ENCODE peak calls at places on chromosomes 6 and 20, in ten cellular contexts. Y is WERI-Rb-1; A is cardiac muscle cell; X is heart right ventricle; R is tibial nerve; U is IMR-90; T is uterus; L is spleen; I is CD8-positive, alpha-beta T cell; K is PC-9. F is an unnamed sample.

GRCh38 chr6:84568971-84569370 is 195.4 kb downstream of the TBX18 start:
- DNase-seq in I (no peak), X (no peak), U (peak), T (no peak), Y (no peak), A (peak), L (no peak), R (no peak), K (no peak), F (no peak)

GRCh38 chr6:73648166-73648565 is 5.6 kb downstream of the SLC17A5 start:
- DNase-seq in Y (no peak), U (peak), K (no peak), T (no peak), A (no peak), I (no peak), L (no peak), R (no peak), X (no peak), F (no peak)

GRCh38 chr6:85357651-85358050 is 92.2 kb upstream of the NT5E start:
- DNase-seq in A (no peak), R (no peak), K (no peak), T (no peak), U (no peak), Y (no peak), I (no peak), X (no peak), L (no peak), F (no peak)

GRCh38 chr20:17365831-17366230 is 139.0 kb downstream of the PCSK2 start:
- DNase-seq in Y (no peak), A (no peak), I (no peak), T (no peak), U (no peak), X (no peak), K (no peak), L (no peak), R (no peak), F (no peak)

GRCh38 chr20:58017237-58017969 is 211.1 kb downstream of the ANKRD60 start:
- DNase-seq in T (no peak), Y (no peak), A (no peak), K (peak), I (no peak), R (no peak), U (peak), X (no peak), L (peak), F (no peak)

GRCh38 chr6:56542367-56543331 is 100.0 kb downstream of the DST start:
- DNase-seq in R (peak), U (peak), A (peak), Y (peak), K (peak), X (peak), T (peak), I (peak), L (peak), F (peak)

GRCh38 chr20:25280574-25281535 is 33.0 kb downstream of the PYGB start:
- DNase-seq in I (no peak), X (peak), R (no peak), A (no peak), U (no peak), Y (peak), T (peak), L (peak), K (no peak), F (peak)

GRCh38 chr6:108690326-108691000 is 129.7 kb downstream of the FOXO3 start:
- DNase-seq in Y (no peak), A (peak), T (no peak), K (no peak), I (no peak), L (no peak), U (peak), R (no peak), X (no peak), F (no peak)

GRCh38 chr6:54074591-54075195 is 36.5 kb upstream of the MLIP start:
- DNase-seq in I (no peak), U (no peak), L (no peak), X (peak), T (no peak), K (no peak), Y (no peak), R (no peak), A (peak), F (no peak)

GRCh38 chr20:45044084-45044573 is 56.8 kb downstream of the KCNS1 start:
- DNase-seq in A (peak), R (peak), X (peak), L (no peak), Y (peak), U (peak), K (peak), I (no peak), T (no peak), F (no peak)

GRCh38 chr6:121630716-121631115 is 195.3 kb downstream of the GJA1 start:
- DNase-seq in R (no peak), Y (no peak), I (no peak), U (no peak), K (no peak), L (no peak), A (no peak), T (no peak), X (no peak), F (no peak)

GRCh38 chr20:5696011-5696559 is 54.1 kb upstream of the SHLD1 start:
- DNase-seq in U (peak), I (no peak), X (no peak), K (no peak), T (no peak), R (no peak), A (peak), L (no peak), Y (no peak), F (peak)

GRCh38 chr6:163782436-163783003 is 368.0 kb downstream of the QKI start:
- DNase-seq in T (no peak), K (no peak), A (no peak), Y (no peak), X (no peak), L (no peak), U (no peak), R (no peak), I (no peak), F (no peak)

GRCh38 chr6:105592329-105592728 is 189.4 kb upstream of the PREP start:
- DNase-seq in A (no peak), K (peak), R (no peak), X (no peak), Y (no peak), U (peak), L (no peak), I (no peak), T (peak), F (no peak)

GRCh38 chr6:26351544-26351953 is 13.4 kb upstream of the BTN3A2 start:
- DNase-seq in I (no peak), U (peak), R (no peak), L (no peak), K (peak), X (no peak), T (no peak), Y (peak), A (peak), F (no peak)

GRCh38 chr6:128039542-128039941 is 138.7 kb upstream of the THEMIS start:
- DNase-seq in A (no peak), U (no peak), T (no peak), X (no peak), K (no peak), Y (no peak), I (no peak), L (no peak), R (no peak), F (no peak)

GRCh38 chr20:15122613-15123012 is 785.2 kb upstream of the FLRT3 start:
- DNase-seq in I (no peak), L (no peak), A (no peak), K (no peak), U (no peak), T (no peak), R (no peak), Y (no peak), X (no peak), F (no peak)

GRCh38 chr6:151765444-151765886 is 42.0 kb upstream of the ESR1 start:
- DNase-seq in X (peak), U (peak), A (peak), L (no peak), K (peak), T (peak), R (peak), Y (peak), I (no peak), F (no peak)

GRCh38 chr6:147156218-147156617 is 48.0 kb upstream of the STXBP5 start:
- DNase-seq in I (no peak), Y (no peak), A (no peak), L (no peak), R (no peak), U (no peak), X (no peak), T (no peak), K (no peak), F (no peak)

GRCh38 chr20:14142171-14142570 is 146.9 kb downstream of the MACROD2 start:
- DNase-seq in I (no peak), U (peak), A (peak), T (no peak), L (no peak), K (peak), Y (peak), X (peak), R (peak), F (no peak)

GRCh38 chr20:35952480-35953410 is 1.6 kb downstream of the SCAND1 start:
- DNase-seq in I (no peak), T (no peak), L (no peak), Y (no peak), R (no peak), X (no peak), A (peak), U (peak), K (peak), F (no peak)

GRCh38 chr20:40980106-40980827 is 48.4 kb upstream of the TOP1 start:
- DNase-seq in A (no peak), I (no peak), Y (no peak), X (no peak), K (no peak), U (no peak), R (no peak), T (no peak), L (no peak), F (no peak)

GRCh38 chr6:145699462-145699861 is 35.9 kb downstream of the EPM2A start:
- DNase-seq in T (no peak), R (no peak), I (no peak), L (no peak), K (no peak), X (no peak), U (peak), A (peak), Y (no peak), F (no peak)

GRCh38 chr6:27866370-27867050 is 45.7 kb downstream of the OR2B2 start:
- DNase-seq in U (peak), L (no peak), R (no peak), K (peak), I (peak), T (no peak), X (no peak), A (peak), Y (no peak), F (no peak)

GRCh38 chr20:44621325-44621724 is 30.2 kb downstream of the ADA start:
- DNase-seq in I (no peak), X (no peak), A (no peak), U (no peak), Y (no peak), T (no peak), L (no peak), K (no peak), R (no peak), F (no peak)

GRCh38 chr20:4102381-4102780 is 87.0 kb upstream of the RNF24 start:
- DNase-seq in Y (no peak), I (no peak), T (no peak), K (no peak), U (peak), A (no peak), R (no peak), X (no peak), L (no peak), F (no peak)

GRCh38 chr6:25250878-25251277 is 28.3 kb upstream of the CARMIL1 start:
- DNase-seq in A (no peak), R (no peak), Y (no peak), T (no peak), X (no peak), K (peak), L (no peak), I (no peak), U (peak), F (no peak)

GRCh38 chr6:151647871-151648639 is 154.2 kb downstream of the CCDC170 start:
- DNase-seq in A (peak), L (no peak), U (no peak), I (no peak), K (no peak), X (no peak), Y (peak), R (no peak), T (no peak), F (no peak)

GRCh38 chr6:117482240-117483003 is at the start of gene DCBLD1:
- DNase-seq in K (peak), R (no peak), L (peak), A (peak), Y (peak), I (peak), X (peak), T (peak), U (peak), F (peak)

GRCh38 chr6:142374965-142375733 is 73.3 kb downstream of the ADGRG6 start:
- DNase-seq in A (peak), U (peak), T (no peak), R (no peak), L (no peak), Y (no peak), K (peak), X (no peak), I (no peak), F (no peak)

GRCh38 chr6:156544046-156544445 is 233.1 kb upstream of the ARID1B start:
- DNase-seq in U (no peak), I (no peak), Y (no peak), R (no peak), T (no peak), L (no peak), X (no peak), K (no peak), A (no peak), F (no peak)

GRCh38 chr20:3067139-3068009 is 4.0 kb upstream of the OXT start:
- DNase-seq in U (no peak), R (no peak), K (peak), X (no peak), I (no peak), L (peak), A (no peak), Y (no peak), T (no peak), F (no peak)

GRCh38 chr6:107419747-107420146 is 39.6 kb downstream of the PDSS2 start:
- DNase-seq in X (no peak), U (no peak), Y (no peak), T (no peak), L (no peak), K (no peak), I (no peak), A (peak), R (no peak), F (no peak)

GRCh38 chr6:26197736-26198625 is 110.8 kb downstream of the HFE start:
- DNase-seq in A (peak), Y (no peak), R (no peak), U (peak), K (peak), I (peak), L (peak), T (no peak), X (no peak), F (no peak)

GRCh38 chr6:157682856-157683481 is 140.1 kb upstream of the SNX9 start:
- DNase-seq in Y (no peak), I (no peak), L (no peak), X (no peak), U (peak), K (no peak), R (no peak), T (peak), A (peak), F (no peak)

GRCh38 chr6:135183532-135184440 is 2.7 kb downstream of the MYB start:
- DNase-seq in I (peak), K (peak), X (no peak), L (peak), Y (peak), U (peak), A (peak), T (peak), R (no peak), F (peak)
- TF ChIP-seq CTCF in I (peak), K (peak), X (no peak), L (peak), Y (peak), U (peak), A (peak), T (peak), R (no peak), F (peak)

GRCh38 chr6:42783177-42783875 is 1.5 kb downstream of the BICRAL start:
- DNase-seq in U (peak), Y (peak), X (peak), T (peak), L (peak), A (peak), K (peak), R (peak), I (peak), F (peak)

GRCh38 chr6:42781811-42782688 is at the start of gene BICRAL:
- DNase-seq in L (peak), K (peak), A (peak), I (peak), R (peak), T (peak), Y (peak), U (peak), X (peak), F (peak)

GRCh38 chr6:42782689-42783176 is 881 bp downstream of the BICRAL start:
- DNase-seq in T (peak), Y (peak), R (peak), A (peak), X (peak), U (peak), K (peak), I (peak), L (peak), F (peak)

GRCh38 chr6:42779521-42779920 is 2.3 kb upstream of the BICRAL start:
- DNase-seq in U (no peak), A (no peak), R (no peak), Y (no peak), K (no peak), L (no peak), T (no peak), I (no peak), X (no peak), F (no peak)

GRCh38 chr6:42781546-42781810 is 374 bp upstream of the BICRAL start:
- DNase-seq in Y (no peak), X (no peak), U (peak), A (no peak), R (no peak), L (no peak), K (no peak), I (no peak), T (no peak), F (no peak)
- H3K27ac ChIP-seq in Y (peak), X (peak), U (peak), A (peak), R (peak), L (peak), K (peak), I (peak), T (peak), F (peak)

GRCh38 chr6:1312444-1313363 is 806 bp downstream of the FOXQ1 start:
- DNase-seq in U (no peak), R (no peak), I (no peak), X (no peak), A (no peak), L (no peak), Y (peak), K (peak), T (no peak), F (no peak)
- H3K4me3 ChIP-seq in U (peak), R (peak), I (no peak), X (peak), A (peak), L (peak), Y (peak), K (peak), T (no peak), F (peak)

GRCh38 chr6:30364591-30364990 is 19.6 kb downstream of the RPP21 start:
- DNase-seq in Y (peak), X (no peak), T (no peak), I (no peak), R (no peak), L (no peak), A (no peak), K (no peak), U (no peak), F (no peak)
- TF ChIP-seq CTCF in Y (peak), X (no peak), T (no peak), I (no peak), R (no peak), L (no peak), A (no peak), K (peak), U (no peak), F (no peak)

GRCh38 chr6:129476810-129477209 is 233.2 kb downstream of the ARHGAP18 start:
- DNase-seq in X (no peak), A (no peak), R (no peak), I (no peak), U (no peak), K (no peak), T (no peak), L (no peak), Y (no peak), F (no peak)
- H3K27ac ChIP-seq in X (no peak), A (no peak), R (no peak), I (no peak), U (no peak), K (no peak), T (no peak), L (no peak), Y (no peak), F (no peak)

DNA sequence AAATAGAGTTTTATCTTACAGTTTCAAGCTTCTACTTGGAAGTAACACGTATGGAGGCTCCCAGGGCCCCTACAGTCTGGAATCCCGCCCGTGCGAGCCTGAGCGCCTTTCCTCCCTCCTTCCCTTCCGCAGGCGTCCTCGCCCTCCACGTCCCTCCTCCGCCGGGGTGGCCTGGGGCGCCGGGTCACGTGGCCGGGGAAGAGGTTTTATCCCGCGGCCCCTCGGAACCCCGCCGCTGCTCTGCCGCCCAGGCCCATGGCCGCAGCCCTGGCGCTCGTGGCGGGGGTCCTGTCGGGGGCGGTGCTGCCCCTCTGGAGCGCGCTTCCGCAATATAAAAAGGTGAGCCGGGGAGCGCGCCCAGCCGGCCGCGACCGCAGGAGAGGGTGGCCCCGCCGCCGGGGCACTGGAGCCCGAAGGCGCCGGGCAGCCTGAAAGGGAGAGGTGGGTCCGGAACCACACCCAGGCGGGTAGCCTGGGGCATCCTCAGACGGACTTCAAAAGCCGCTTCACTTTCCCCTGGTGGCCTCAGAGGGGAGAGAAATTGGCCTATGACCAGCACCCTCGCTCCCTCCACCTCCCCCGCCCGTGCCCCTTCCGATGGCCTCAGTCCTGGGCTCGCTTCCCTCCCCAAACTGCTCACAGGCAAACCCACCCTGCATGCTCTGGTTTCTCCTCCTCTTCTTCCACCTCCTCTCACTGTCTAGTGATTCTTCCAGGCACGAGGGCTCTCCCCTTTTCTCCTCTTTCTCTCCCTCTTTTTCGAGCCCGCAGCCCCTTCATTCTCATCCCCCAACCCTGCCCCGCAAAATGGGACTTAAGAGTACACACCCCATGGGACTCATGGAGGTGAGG is at the start of gene CLPSL2:
- DNase-seq in L (peak), T (no peak), X (no peak), Y (peak), U (no peak), A (peak), R (no peak), K (peak), I (no peak), F (no peak)
- H3K4me3 ChIP-seq in L (peak), T (peak), X (peak), Y (peak), U (peak), A (peak), R (peak), K (peak), I (peak), F (peak)

GRCh38 chr20:49432562-49432961 is 49.9 kb downstream of the KCNB1 start:
- DNase-seq in T (no peak), Y (no peak), K (no peak), R (no peak), I (no peak), L (no peak), U (no peak), X (no peak), A (no peak), F (no peak)
- TF ChIP-seq CTCF in T (no peak), Y (no peak), K (no peak), R (no peak), I (no peak), L (no peak), U (no peak), X (no peak), A (no peak), F (no peak)

F was measured in psoas muscle.